ENCODE peak calls at places on chromosomes 13 and 19, in ten cellular contexts. One of them, this sample, is unnamed.

GRCh38 chr13:55410398-55411330 is 1730.1 kb upstream of the PRR20A start:
- DNase-seq in body of pancreas: no peak
- DNase-seq in IMR-90: no peak
- DNase-seq in heart left ventricle: no peak
- DNase-seq in testis: no peak
- DNase-seq in esophagus squamous epithelium: no peak
- DNase-seq in thyroid gland: no peak
- DNase-seq in NB4: no peak
- DNase-seq in stomach: no peak
- DNase-seq in esophagus muscularis mucosa: no peak
- DNase-seq in this sample: no peak

GRCh38 chr13:27406178-27406939 is 18.1 kb upstream of the GTF3A start:
- DNase-seq in heart left ventricle: no peak
- DNase-seq in esophagus squamous epithelium: no peak
- DNase-seq in stomach: no peak
- DNase-seq in testis: no peak
- DNase-seq in thyroid gland: peak; percentile 18
- DNase-seq in IMR-90: peak; percentile 49
- DNase-seq in NB4: peak; percentile 70
- DNase-seq in esophagus muscularis mucosa: no peak
- DNase-seq in body of pancreas: peak; percentile 60
- DNase-seq in this sample: no peak

GRCh38 chr13:77918391-77919261 is at the start of gene EDNRB:
- DNase-seq in IMR-90: peak; percentile 17
- DNase-seq in esophagus squamous epithelium: no peak
- DNase-seq in thyroid gland: peak; percentile 49
- DNase-seq in heart left ventricle: peak; percentile 75
- DNase-seq in testis: peak; percentile 39
- DNase-seq in stomach: peak; percentile 27
- DNase-seq in body of pancreas: peak; percentile 25
- DNase-seq in esophagus muscularis mucosa: no peak
- DNase-seq in NB4: peak; percentile 52
- DNase-seq in this sample: peak; percentile 28

GRCh38 chr13:103031332-103031873 is 34.8 kb downstream of the SLC10A2 start:
- DNase-seq in body of pancreas: no peak
- DNase-seq in testis: no peak
- DNase-seq in thyroid gland: no peak
- DNase-seq in IMR-90: no peak
- DNase-seq in NB4: no peak
- DNase-seq in esophagus muscularis mucosa: no peak
- DNase-seq in heart left ventricle: no peak
- DNase-seq in esophagus squamous epithelium: no peak
- DNase-seq in stomach: no peak
- DNase-seq in this sample: no peak

GRCh38 chr19:5072115-5072514 is 103.2 kb downstream of the KDM4B start:
- DNase-seq in esophagus muscularis mucosa: no peak
- DNase-seq in stomach: no peak
- DNase-seq in thyroid gland: no peak
- DNase-seq in IMR-90: no peak
- DNase-seq in body of pancreas: no peak
- DNase-seq in esophagus squamous epithelium: no peak
- DNase-seq in NB4: peak; percentile 64
- DNase-seq in heart left ventricle: no peak
- DNase-seq in testis: no peak
- DNase-seq in this sample: no peak

GRCh38 chr13:23789576-23790346 is 99.4 kb downstream of the MIPEP start:
- DNase-seq in body of pancreas: no peak
- DNase-seq in esophagus muscularis mucosa: no peak
- DNase-seq in stomach: no peak
- DNase-seq in thyroid gland: peak; percentile 85
- DNase-seq in NB4: no peak
- DNase-seq in testis: no peak
- DNase-seq in IMR-90: no peak
- DNase-seq in esophagus squamous epithelium: no peak
- DNase-seq in heart left ventricle: no peak
- DNase-seq in this sample: peak; percentile 32

GRCh38 chr19:5585461-5586299 is 17.9 kb upstream of the TINCR start:
- DNase-seq in NB4: peak; percentile 78
- DNase-seq in esophagus squamous epithelium: no peak
- DNase-seq in stomach: no peak
- DNase-seq in testis: peak; percentile 46
- DNase-seq in esophagus muscularis mucosa: no peak
- DNase-seq in thyroid gland: peak; percentile 91
- DNase-seq in IMR-90: no peak
- DNase-seq in heart left ventricle: no peak
- DNase-seq in body of pancreas: peak; percentile 48
- DNase-seq in this sample: no peak

GRCh38 chr13:46342538-46342937 is 44.5 kb downstream of the RUBCNL start:
- DNase-seq in IMR-90: no peak
- DNase-seq in body of pancreas: no peak
- DNase-seq in esophagus squamous epithelium: no peak
- DNase-seq in esophagus muscularis mucosa: no peak
- DNase-seq in heart left ventricle: no peak
- DNase-seq in stomach: no peak
- DNase-seq in thyroid gland: no peak
- DNase-seq in NB4: no peak
- DNase-seq in testis: no peak
- DNase-seq in this sample: no peak

GRCh38 chr19:33303791-33304759 is 1.7 kb upstream of the CEBPA start:
- DNase-seq in esophagus squamous epithelium: no peak
- DNase-seq in esophagus muscularis mucosa: no peak
- DNase-seq in body of pancreas: peak; percentile 48
- DNase-seq in heart left ventricle: peak; percentile 58
- DNase-seq in NB4: no peak
- DNase-seq in testis: no peak
- DNase-seq in stomach: peak; percentile 56
- DNase-seq in IMR-90: no peak
- DNase-seq in thyroid gland: peak; percentile 47
- DNase-seq in this sample: no peak

GRCh38 chr19:50510121-50510670 is 795 bp downstream of the JOSD2 start:
- DNase-seq in esophagus muscularis mucosa: no peak
- DNase-seq in IMR-90: no peak
- DNase-seq in stomach: no peak
- DNase-seq in heart left ventricle: peak; percentile 57
- DNase-seq in testis: peak; percentile 75
- DNase-seq in esophagus squamous epithelium: no peak
- DNase-seq in thyroid gland: no peak
- DNase-seq in NB4: no peak
- DNase-seq in body of pancreas: peak; percentile 30
- DNase-seq in this sample: no peak

GRCh38 chr13:92621985-92622384 is 604.6 kb upstream of the GPC6 start:
- DNase-seq in esophagus muscularis mucosa: no peak
- DNase-seq in IMR-90: no peak
- DNase-seq in NB4: no peak
- DNase-seq in body of pancreas: no peak
- DNase-seq in stomach: no peak
- DNase-seq in esophagus squamous epithelium: no peak
- DNase-seq in thyroid gland: no peak
- DNase-seq in heart left ventricle: no peak
- DNase-seq in testis: no peak
- DNase-seq in this sample: no peak

GRCh38 chr19:7874080-7874856 is at the start of gene PRR36:
- DNase-seq in thyroid gland: peak; percentile 56
- DNase-seq in testis: peak; percentile 71
- DNase-seq in NB4: no peak
- DNase-seq in heart left ventricle: no peak
- DNase-seq in stomach: peak; percentile 72
- DNase-seq in esophagus squamous epithelium: no peak
- DNase-seq in body of pancreas: peak; percentile 76
- DNase-seq in IMR-90: no peak
- DNase-seq in esophagus muscularis mucosa: no peak
- DNase-seq in this sample: no peak

DNA sequence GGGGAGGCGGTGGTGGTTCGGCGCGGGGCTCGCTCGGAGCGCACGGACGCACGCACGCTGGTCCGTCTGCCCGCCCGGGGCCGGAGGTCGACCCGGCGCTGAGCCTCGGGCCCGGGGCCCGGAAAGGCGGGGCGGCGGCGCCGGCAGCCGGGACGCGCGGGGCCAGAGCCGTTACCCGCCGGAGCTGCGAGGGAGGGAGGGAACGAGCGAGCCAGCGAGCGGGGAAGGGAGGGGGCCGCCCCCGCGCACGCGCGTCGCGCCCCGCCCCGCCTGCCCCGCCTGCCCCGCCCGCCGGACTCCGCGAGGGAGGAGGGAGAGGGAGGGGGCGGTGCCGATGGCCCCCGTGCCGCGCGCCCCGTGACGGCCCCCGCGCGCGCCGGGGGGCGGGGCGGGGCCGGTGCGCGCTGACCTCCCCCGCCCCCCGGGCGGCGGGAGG is 15.0 kb downstream of the CIC start:
- DNase-seq in IMR-90: peak; percentile 71
- DNase-seq in esophagus squamous epithelium: no peak
- DNase-seq in thyroid gland: peak; percentile 80
- DNase-seq in NB4: peak; percentile 74
- DNase-seq in esophagus muscularis mucosa: no peak
- DNase-seq in heart left ventricle: peak; percentile 91
- DNase-seq in testis: peak; percentile 76
- DNase-seq in stomach: peak; percentile 87
- DNase-seq in body of pancreas: peak; percentile 84
- DNase-seq in this sample: peak; percentile 38
- TF ChIP-seq POLR2A in IMR-90: peak; percentile 65
- TF ChIP-seq POLR2A in esophagus squamous epithelium: peak; percentile 54
- TF ChIP-seq POLR2A in thyroid gland: peak; percentile 19
- TF ChIP-seq POLR2A in NB4: peak; percentile 13
- TF ChIP-seq POLR2A in esophagus muscularis mucosa: no peak
- TF ChIP-seq POLR2A in heart left ventricle: no peak
- TF ChIP-seq POLR2A in testis: no peak
- TF ChIP-seq POLR2A in stomach: no peak
- TF ChIP-seq POLR2A in body of pancreas: no peak
- TF ChIP-seq POLR2A in this sample: peak; percentile 40

DNA sequence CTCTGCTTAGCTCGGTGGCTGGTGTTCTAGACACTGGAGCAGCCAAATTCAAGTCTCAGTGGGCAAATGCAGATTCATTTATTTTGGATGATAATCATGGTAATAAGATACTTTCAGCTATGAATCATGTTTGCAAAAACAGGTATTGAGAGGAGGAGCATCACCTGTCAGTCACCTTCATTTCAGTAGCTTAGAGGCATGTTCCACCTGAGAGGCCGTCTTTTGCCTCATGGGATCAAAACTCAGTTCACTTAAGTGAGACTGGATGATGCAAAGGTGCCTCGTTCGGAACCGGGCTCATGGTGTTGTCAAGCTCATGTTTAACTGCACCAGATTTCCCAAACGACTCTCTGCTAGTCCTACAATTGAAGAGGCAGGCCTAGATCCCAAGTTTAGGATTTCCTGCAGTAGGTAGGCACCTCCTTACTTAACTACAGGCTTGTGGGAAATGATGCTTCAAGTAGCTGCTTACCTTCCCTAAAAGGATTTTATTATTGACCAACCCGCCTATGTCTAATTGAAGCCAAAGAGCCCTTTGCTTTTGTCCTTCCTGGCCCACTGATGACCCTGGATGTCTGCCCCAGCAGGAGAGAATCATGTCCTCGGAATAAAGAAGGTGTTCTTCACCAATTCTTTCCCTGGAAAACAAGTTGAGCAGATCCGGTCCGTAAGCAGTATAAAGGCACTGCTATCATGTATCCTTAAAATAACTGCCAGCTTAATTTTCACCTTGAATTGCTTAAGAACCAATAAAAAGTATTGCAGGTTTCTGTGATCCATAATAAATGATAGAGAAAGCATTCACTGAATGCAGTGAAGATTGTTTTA is 60.0 kb downstream of the ZAR1L start:
- DNase-seq in body of pancreas: no peak
- DNase-seq in esophagus muscularis mucosa: no peak
- DNase-seq in IMR-90: no peak
- DNase-seq in NB4: no peak
- DNase-seq in thyroid gland: no peak
- DNase-seq in stomach: no peak
- DNase-seq in testis: no peak
- DNase-seq in heart left ventricle: no peak
- DNase-seq in esophagus squamous epithelium: no peak
- DNase-seq in this sample: no peak
- H3K4me3 ChIP-seq in body of pancreas: no peak overlapping the region
- H3K4me3 ChIP-seq in esophagus muscularis mucosa: peak overlapping the region; percentile 55
- H3K4me3 ChIP-seq in IMR-90: no peak overlapping the region
- H3K4me3 ChIP-seq in NB4: no peak overlapping the region
- H3K4me3 ChIP-seq in thyroid gland: no peak overlapping the region
- H3K4me3 ChIP-seq in stomach: peak overlapping the region; percentile 39
- H3K4me3 ChIP-seq in testis: peak overlapping the region; percentile 18
- H3K4me3 ChIP-seq in heart left ventricle: peak overlapping the region; percentile 28
- H3K4me3 ChIP-seq in esophagus squamous epithelium: peak overlapping the region; percentile 8
- H3K4me3 ChIP-seq in this sample: no peak overlapping the region

GRCh38 chr19:44002212-44002565 is 568 bp upstream of the ZNF230 start:
- DNase-seq in thyroid gland: no peak
- DNase-seq in esophagus squamous epithelium: no peak
- DNase-seq in stomach: no peak
- DNase-seq in body of pancreas: no peak
- DNase-seq in testis: no peak
- DNase-seq in NB4: no peak
- DNase-seq in IMR-90: peak; percentile 11
- DNase-seq in heart left ventricle: no peak
- DNase-seq in esophagus muscularis mucosa: no peak
- DNase-seq in this sample: no peak

GRCh38 chr19:44007473-44007872 is 4.7 kb downstream of the ZNF230 start:
- DNase-seq in testis: no peak
- DNase-seq in stomach: no peak
- DNase-seq in NB4: no peak
- DNase-seq in IMR-90: no peak
- DNase-seq in esophagus muscularis mucosa: peak; percentile 68
- DNase-seq in thyroid gland: no peak
- DNase-seq in body of pancreas: no peak
- DNase-seq in esophagus squamous epithelium: no peak
- DNase-seq in heart left ventricle: no peak
- DNase-seq in this sample: no peak

GRCh38 chr19:44003461-44004134 is 841 bp downstream of the ZNF230 start:
- DNase-seq in testis: peak; percentile 33
- DNase-seq in NB4: peak; percentile 66
- DNase-seq in thyroid gland: no peak
- DNase-seq in esophagus squamous epithelium: no peak
- DNase-seq in stomach: no peak
- DNase-seq in esophagus muscularis mucosa: peak; percentile 66
- DNase-seq in IMR-90: no peak
- DNase-seq in body of pancreas: no peak
- DNase-seq in heart left ventricle: no peak
- DNase-seq in this sample: no peak

GRCh38 chr19:44005968-44006367 is 3.2 kb downstream of the ZNF230 start:
- DNase-seq in esophagus muscularis mucosa: no peak
- DNase-seq in stomach: no peak
- DNase-seq in thyroid gland: no peak
- DNase-seq in heart left ventricle: no peak
- DNase-seq in NB4: peak; percentile 73
- DNase-seq in IMR-90: peak; percentile 23
- DNase-seq in testis: no peak
- DNase-seq in body of pancreas: no peak
- DNase-seq in esophagus squamous epithelium: no peak
- DNase-seq in this sample: no peak

GRCh38 chr19:44002566-44003460 is at the start of gene ZNF230:
- DNase-seq in esophagus muscularis mucosa: peak; percentile 96
- DNase-seq in thyroid gland: peak; percentile 90
- DNase-seq in heart left ventricle: peak; percentile 89
- DNase-seq in IMR-90: peak; percentile 95
- DNase-seq in body of pancreas: peak; percentile 97
- DNase-seq in NB4: peak; percentile 95
- DNase-seq in stomach: peak; percentile 90
- DNase-seq in esophagus squamous epithelium: peak; percentile 56
- DNase-seq in testis: peak; percentile 99
- DNase-seq in this sample: peak; percentile 68
- TF ChIP-seq POLR2A in esophagus muscularis mucosa: no peak
- TF ChIP-seq POLR2A in thyroid gland: no peak
- TF ChIP-seq POLR2A in heart left ventricle: no peak
- TF ChIP-seq POLR2A in IMR-90: peak; percentile 36
- TF ChIP-seq POLR2A in body of pancreas: no peak
- TF ChIP-seq POLR2A in NB4: no peak
- TF ChIP-seq POLR2A in stomach: no peak
- TF ChIP-seq POLR2A in esophagus squamous epithelium: no peak
- TF ChIP-seq POLR2A in testis: no peak
- TF ChIP-seq POLR2A in this sample: no peak

GRCh38 chr13:73189365-73189764 is 130.6 kb downstream of the KLF5 start:
- DNase-seq in thyroid gland: no peak
- DNase-seq in body of pancreas: no peak
- DNase-seq in heart left ventricle: no peak
- DNase-seq in NB4: no peak
- DNase-seq in IMR-90: no peak
- DNase-seq in esophagus muscularis mucosa: no peak
- DNase-seq in stomach: no peak
- DNase-seq in testis: no peak
- DNase-seq in esophagus squamous epithelium: no peak
- DNase-seq in this sample: no peak
- H3K4me3 ChIP-seq in thyroid gland: no peak overlapping the region
- H3K4me3 ChIP-seq in body of pancreas: no peak overlapping the region
- H3K4me3 ChIP-seq in heart left ventricle: no peak overlapping the region
- H3K4me3 ChIP-seq in NB4: no peak overlapping the region
- H3K4me3 ChIP-seq in IMR-90: no peak overlapping the region
- H3K4me3 ChIP-seq in esophagus muscularis mucosa: no peak overlapping the region
- H3K4me3 ChIP-seq in stomach: no peak overlapping the region
- H3K4me3 ChIP-seq in testis: no peak overlapping the region
- H3K4me3 ChIP-seq in esophagus squamous epithelium: no peak overlapping the region
- H3K4me3 ChIP-seq in this sample: no peak overlapping the region

This sample was measured in tibial nerve.